ENCODE peak calls at places on chromosomes 13 and 19, in eight cellular contexts. S is H1, T is IMR-90, J is A549, U is HCT116, O is GM12878, E is K562, Q is HepG2. A is an unnamed sample.

GRCh38 chr19:38850231-38850975 is 617 bp upstream of the HNRNPL start:
- DNase-seq in J (peak; percentile 100), U (peak; percentile 100), S (peak; percentile 100), E (peak; percentile 100), T (peak; percentile 100), O (peak; percentile 100), Q (peak; percentile 100), A (peak; percentile 86)

GRCh38 chr19:4584670-4585460 is 25.4 kb upstream of the SEMA6B start:
- DNase-seq in T (no peak), Q (no peak), J (no peak), S (no peak), E (peak; percentile 57), O (no peak), U (no peak), A (peak; percentile 79)

GRCh38 chr13:20610006-20610405 is 43.0 kb downstream of the IFT88 start:
- DNase-seq in J (no peak), T (peak; percentile 48), U (no peak), S (no peak), Q (no peak), O (no peak), E (no peak), A (no peak)

GRCh38 chr19:5369962-5370367 is 29.4 kb upstream of the PTPRS start:
- DNase-seq in J (peak; percentile 63), O (no peak), E (peak; percentile 77), T (no peak), U (no peak), Q (peak; percentile 39), S (peak; percentile 33), A (peak; percentile 70)

GRCh38 chr13:75704194-75704941 is 68.2 kb downstream of the LMO7 start:
- DNase-seq in J (peak; percentile 26), T (peak; percentile 85), O (no peak), U (no peak), S (no peak), Q (no peak), E (no peak), A (no peak)

GRCh38 chr13:95704510-95704909 is 27.6 kb downstream of the DNAJC3 start:
- DNase-seq in Q (no peak), O (no peak), S (no peak), E (peak; percentile 17), J (peak; percentile 22), U (no peak), T (no peak), A (peak; percentile 42)

GRCh38 chr13:23723463-23723862 is 153.3 kb downstream of the TNFRSF19 start:
- DNase-seq in E (no peak), S (no peak), Q (no peak), T (peak; percentile 78), U (no peak), J (no peak), O (no peak), A (no peak)

GRCh38 chr19:9671654-9672053 is 3.2 kb downstream of the ZNF562 start:
- DNase-seq in S (no peak), U (no peak), E (no peak), J (no peak), Q (no peak), O (peak; percentile 3), T (no peak), A (no peak)

GRCh38 chr19:49684251-49684982 is 5.0 kb upstream of the ADM5 start:
- DNase-seq in J (peak; percentile 57), S (no peak), T (no peak), E (peak; percentile 37), Q (no peak), U (no peak), O (no peak), A (peak; percentile 68)

GRCh38 chr19:5254543-5254942 is 86.1 kb downstream of the PTPRS start:
- DNase-seq in U (no peak), T (no peak), S (no peak), J (no peak), O (no peak), E (no peak), Q (no peak), A (no peak)

GRCh38 chr13:87919956-87920355 is 248.8 kb downstream of the SLITRK5 start:
- DNase-seq in O (no peak), S (no peak), Q (no peak), J (no peak), E (no peak), U (no peak), T (no peak), A (no peak)

GRCh38 chr19:1411255-1412191 is 4.1 kb downstream of the DAZAP1 start:
- DNase-seq in O (no peak), U (no peak), Q (no peak), S (no peak), T (peak; percentile 54), E (no peak), J (no peak), A (no peak)

GRCh38 chr13:20475927-20476691 is 49.5 kb downstream of the CRYL1 start:
- DNase-seq in U (no peak), E (no peak), T (no peak), O (peak; percentile 65), Q (no peak), J (no peak), S (no peak), A (no peak)

GRCh38 chr13:113404366-113404722 is 40.4 kb upstream of the GRTP1 start:
- DNase-seq in S (no peak), U (no peak), T (no peak), E (no peak), O (no peak), Q (no peak), J (no peak), A (peak; percentile 2)

GRCh38 chr13:29908411-29908810 is 58.0 kb upstream of the UBL3 start:
- DNase-seq in Q (no peak), T (peak; percentile 80), U (no peak), E (no peak), S (no peak), O (no peak), J (no peak), A (no peak)

GRCh38 chr13:31009166-31009565 is 76.7 kb downstream of the TEX26 start:
- DNase-seq in J (no peak), Q (no peak), T (no peak), E (no peak), O (no peak), S (no peak), U (no peak), A (no peak)

GRCh38 chr19:13122275-13122878 is 4.3 kb downstream of the NACC1 start:
- DNase-seq in O (no peak), E (no peak), J (no peak), T (no peak), U (no peak), S (no peak), Q (no peak), A (no peak)

GRCh38 chr19:3350014-3350663 is 16.2 kb upstream of the NFIC start:
- DNase-seq in J (no peak), T (peak; percentile 52), O (no peak), Q (peak; percentile 42), S (no peak), E (no peak), U (no peak), A (no peak)

DNA sequence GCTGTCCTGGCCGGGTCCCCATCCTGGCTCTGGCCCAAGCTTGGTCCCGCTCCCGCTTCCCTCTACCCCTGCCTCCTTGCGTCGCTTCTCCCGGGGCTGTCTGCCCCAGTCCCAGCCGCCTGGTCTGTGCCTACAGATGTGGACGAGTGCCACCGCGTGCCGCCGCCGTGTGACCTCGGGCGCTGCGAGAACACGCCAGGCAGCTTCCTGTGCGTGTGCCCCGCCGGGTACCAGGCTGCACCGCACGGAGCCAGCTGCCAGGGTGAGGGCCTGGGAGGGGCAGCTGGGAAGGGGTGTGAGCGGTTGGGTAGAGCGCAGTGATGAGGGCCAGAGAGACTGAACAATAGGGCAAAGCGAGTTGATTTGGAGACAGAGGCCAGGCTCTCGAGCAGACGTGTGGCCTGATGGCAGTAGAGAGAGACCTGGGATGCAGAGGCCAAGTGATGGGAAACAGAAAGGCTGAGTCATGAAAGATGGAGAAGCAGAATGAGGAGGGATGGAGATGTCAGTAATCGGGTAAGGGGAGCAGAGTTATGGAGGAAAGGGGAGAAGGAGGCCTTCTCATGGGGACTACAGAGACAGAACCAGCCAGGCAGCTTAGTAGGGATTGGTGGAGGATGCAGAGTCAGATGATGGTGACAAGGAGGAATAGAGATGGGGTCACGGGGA is 9.4 kb downstream of the LTBP4 start:
- DNase-seq in J (no peak), E (no peak), T (no peak), U (no peak), S (no peak), Q (no peak), O (no peak), A (peak; percentile 90)
- TF ChIP-seq RAD21 in J (no peak), E (no peak), T (no peak), U (no peak), S (no peak), Q (no peak), O (no peak), A (no peak)

DNA sequence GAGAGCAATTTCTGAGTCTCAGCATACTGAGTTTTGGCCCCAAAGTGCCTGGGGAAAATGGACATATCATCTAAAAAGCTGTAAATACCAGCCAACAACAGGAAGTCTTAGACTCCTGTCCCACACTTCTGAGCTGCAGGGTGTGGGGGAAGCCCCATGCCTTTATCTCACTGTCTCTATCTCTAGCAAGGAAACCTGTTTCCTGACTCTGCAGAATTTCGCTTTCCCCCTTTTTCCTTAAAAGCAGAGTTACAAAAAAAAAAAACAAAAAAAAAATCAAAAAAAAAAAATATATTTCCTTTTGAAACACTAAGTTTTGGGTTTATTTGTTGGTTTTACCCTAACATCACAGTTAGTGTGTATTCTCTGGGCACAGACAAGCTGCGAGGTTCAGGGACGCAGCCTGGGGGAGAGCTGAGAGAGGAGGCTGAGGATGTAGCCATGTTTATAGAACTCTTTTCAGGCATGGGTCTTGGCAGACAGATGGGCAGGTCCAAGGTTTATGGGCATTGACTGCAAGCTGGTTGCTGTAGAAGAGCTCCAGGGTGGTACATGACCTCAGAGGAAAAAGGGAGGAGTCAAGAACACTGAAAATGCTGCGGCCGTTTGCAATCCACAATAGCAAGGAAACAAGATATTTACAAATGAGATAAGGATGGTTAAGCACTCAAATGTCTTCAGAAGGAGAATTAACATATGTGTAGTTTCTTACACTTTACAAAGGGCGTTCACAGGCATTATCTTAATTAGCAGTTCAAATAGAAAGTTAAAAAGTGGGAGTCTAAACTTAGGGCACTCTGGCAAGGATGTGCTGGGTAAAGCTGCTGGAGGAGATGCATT is 4.9 kb downstream of the MBNL2 start:
- DNase-seq in T (no peak), O (no peak), J (no peak), U (no peak), E (peak; percentile 76), S (no peak), Q (no peak), A (no peak)
- TF ChIP-seq RAD21 in T (no peak), O (no peak), J (no peak), U (no peak), E (no peak), S (peak; percentile 1), Q (no peak), A (no peak)

DNA sequence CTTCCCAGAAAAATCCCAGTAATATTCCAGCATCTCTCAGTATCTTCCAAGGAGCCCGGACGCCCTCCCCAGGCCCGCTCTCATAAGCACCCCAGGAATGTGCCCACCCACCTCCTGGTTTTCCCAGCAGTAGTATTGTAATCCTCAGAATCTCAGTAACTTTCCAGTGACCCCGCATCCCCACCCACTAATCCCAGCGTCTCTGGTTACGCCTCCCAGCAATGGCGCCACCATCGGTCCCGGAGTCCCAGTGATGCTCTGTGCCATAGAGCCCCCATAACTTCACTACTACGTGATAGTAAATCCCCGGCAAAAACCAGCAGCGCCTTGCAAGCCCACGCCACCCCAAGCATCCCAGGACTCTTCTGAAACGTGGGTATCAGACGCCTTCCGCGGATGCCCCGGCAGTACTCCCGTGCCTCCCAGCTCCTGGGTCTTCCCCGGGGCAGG is 961 bp upstream of the PNPLA6 start:
- DNase-seq in S (peak; percentile 47), Q (peak; percentile 70), J (peak; percentile 78), T (peak; percentile 87), O (no peak), E (peak; percentile 57), U (no peak), A (peak; percentile 80)
- TF ChIP-seq RAD21 in S (peak; percentile 43), Q (no peak), J (no peak), T (peak; percentile 64), O (no peak), E (peak; percentile 14), U (peak; percentile 67), A (peak; percentile 35)

GRCh38 chr19:44644391-44645016 is 794 bp downstream of the PVR start:
- DNase-seq in T (peak; percentile 49), J (peak; percentile 82), U (no peak), O (no peak), E (peak; percentile 27), Q (peak; percentile 34), S (peak; percentile 21), A (peak; percentile 79)
- TF ChIP-seq RAD21 in T (no peak), J (no peak), U (no peak), O (no peak), E (no peak), Q (no peak), S (no peak), A (no peak)